ENCODE peak calls at places on chromosomes 6 and 20, in seven cellular contexts. N, D, X, H, Y, F and T are unnamed samples.

GRCh38 chr20:38149880-38150594 is 15.0 kb downstream of the TGM2 start:
- DNase-seq in N (peak; percentile 42), D (no peak), X (no peak), H (no peak), Y (no peak), F (no peak), T (no peak)

GRCh38 chr6:113636357-113636824 is 220.8 kb upstream of the MARCKS start:
- DNase-seq in N (peak; percentile 81), D (no peak), X (no peak), H (no peak), Y (no peak), F (no peak), T (peak; percentile 76)

GRCh38 chr20:58841539-58842264 is 9.0 kb downstream of the GNAS-AS1 start:
- DNase-seq in N (no peak), D (no peak), X (no peak), H (no peak), Y (no peak), F (no peak), T (no peak)

GRCh38 chr20:14790771-14791517 is 453.5 kb upstream of the FLRT3 start:
- DNase-seq in N (peak; percentile 23), D (peak; percentile 20), X (no peak), H (no peak), Y (no peak), F (no peak), T (no peak)

GRCh38 chr6:136225496-136225895 is 24.6 kb downstream of the MTFR2 start:
- DNase-seq in N (peak; percentile 59), D (no peak), X (no peak), H (no peak), Y (no peak), F (no peak), T (no peak)

GRCh38 chr6:149093643-149094042 is 223.9 kb upstream of the TAB2 start:
- DNase-seq in N (no peak), D (peak; percentile 17), X (no peak), H (no peak), Y (no peak), F (no peak), T (no peak)

GRCh38 chr6:44342052-44342451 is 398 bp upstream of the SPATS1 start:
- DNase-seq in N (no peak), D (no peak), X (peak; percentile 11), H (no peak), Y (no peak), F (no peak), T (no peak)

GRCh38 chr6:35581633-35582032 is 68.9 kb upstream of the TULP1 start:
- DNase-seq in N (no peak), D (no peak), X (no peak), H (no peak), Y (no peak), F (no peak), T (no peak)

GRCh38 chr20:61968036-61968810 is 97.5 kb downstream of the TAF4 start:
- DNase-seq in N (no peak), D (no peak), X (no peak), H (no peak), Y (no peak), F (no peak), T (no peak)